ENCODE peak calls at places on chromosomes 6 and 20, in nine cellular contexts. R, S, K, T, O, P, E, W and V are unnamed samples.

GRCh38 chr6:20583447-20583806 is 49.2 kb downstream of the CDKAL1 start:
- DNase-seq in R (no peak), S (no peak), K (no peak), T (no peak), O (no peak), P (no peak), E (no peak), W (no peak), V (no peak)

GRCh38 chr20:1165521-1165920 is 19.3 kb downstream of the TMEM74B start:
- DNase-seq in R (no peak), S (peak; percentile 57), K (no peak), T (no peak), O (no peak), P (no peak), E (no peak), W (no peak), V (no peak)

GRCh38 chr6:95185874-95186273 is 391.5 kb upstream of the MANEA start:
- DNase-seq in R (no peak), S (no peak), K (no peak), T (no peak), O (no peak), P (no peak), E (no peak), W (no peak), V (no peak)

GRCh38 chr20:14707865-14708574 is 370.6 kb upstream of the FLRT3 start:
- DNase-seq in R (no peak), S (no peak), K (no peak), T (no peak), O (peak; percentile 21), P (no peak), E (no peak), W (no peak), V (no peak)

GRCh38 chr6:167898673-167899311 is 72.1 kb downstream of the AFDN start:
- DNase-seq in R (no peak), S (peak; percentile 43), K (no peak), T (no peak), O (peak; percentile 48), P (no peak), E (no peak), W (peak; percentile 51), V (peak; percentile 43)

GRCh38 chr20:37535443-37536132 is 7.9 kb upstream of the BLCAP start:
- DNase-seq in R (no peak), S (no peak), K (no peak), T (no peak), O (no peak), P (no peak), E (no peak), W (no peak), V (peak; percentile 35)

GRCh38 chr6:74946961-74947360 is 258.9 kb downstream of the COL12A1 start:
- DNase-seq in R (no peak), S (no peak), K (no peak), T (no peak), O (peak; percentile 73), P (no peak), E (no peak), W (no peak), V (no peak)

GRCh38 chr6:111759836-111760785 is 113.1 kb downstream of the FYN start:
- DNase-seq in R (no peak), S (no peak), K (no peak), T (no peak), O (no peak), P (no peak), E (no peak), W (no peak), V (no peak)

GRCh38 chr20:49631856-49632418 is 64.0 kb upstream of the PTGIS start:
- DNase-seq in R (no peak), S (no peak), K (no peak), T (no peak), O (no peak), P (no peak), E (no peak), W (no peak), V (no peak)

GRCh38 chr20:18058661-18059467 is 1.1 kb upstream of the OVOL2 start:
- DNase-seq in R (peak; percentile 82), S (peak; percentile 41), K (no peak), T (no peak), O (peak; percentile 27), P (no peak), E (peak; percentile 24), W (no peak), V (peak; percentile 41)

GRCh38 chr6:142900467-142900961 is 44.5 kb downstream of the HIVEP2 start:
- DNase-seq in R (no peak), S (no peak), K (no peak), T (no peak), O (no peak), P (no peak), E (no peak), W (no peak), V (no peak)